ENCODE peak calls at places on chromosomes 6 and 20, in four cellular contexts. A is GM12878, J is K562, U is HepG2. W is an unnamed sample.

GRCh38 chr6:64256483-64256882 is 620.9 kb downstream of the PHF3 start:
- DNase-seq in A (no peak), U (no peak), J (no peak), W (no peak)

GRCh38 chr6:35489995-35490791 is 6.7 kb downstream of the TEAD3 start:
- DNase-seq in A (no peak), J (peak), U (no peak), W (peak)

GRCh38 chr20:33983371-33983770 is 10.3 kb upstream of the RALY start:
- DNase-seq in J (no peak), A (no peak), U (no peak), W (no peak)

GRCh38 chr6:80197474-80197873 is 91.0 kb downstream of the BCKDHB start:
- DNase-seq in U (no peak), J (no peak), A (no peak), W (no peak)

GRCh38 chr6:104638841-104639290 is 220.9 kb downstream of the HACE1 start:
- DNase-seq in U (no peak), A (no peak), J (no peak), W (no peak)

GRCh38 chr6:37262446-37263026 is 4.6 kb upstream of the TMEM217 start:
- DNase-seq in J (no peak), U (no peak), A (no peak), W (no peak)

GRCh38 chr20:56429496-56429895 is 17.4 kb downstream of the CASS4 start:
- DNase-seq in U (no peak), J (peak), A (no peak), W (no peak)

GRCh38 chr20:53642196-53643030 is 48.8 kb upstream of the ZNF217 start:
- DNase-seq in J (peak), U (peak), A (no peak), W (no peak)

GRCh38 chr6:167115054-167115453 is 7.8 kb upstream of the CCR6 start:
- DNase-seq in U (no peak), J (no peak), A (no peak), W (peak)

GRCh38 chr6:44253307-44254101 is 3.8 kb downstream of the SLC35B2 start:
- DNase-seq in U (peak), A (no peak), J (no peak), W (peak)
- TF ChIP-seq USF2 in U (no peak), A (no peak), J (no peak), W (no peak)

GRCh38 chr20:20017852-20018245 is 687 bp downstream of the NAA20 start:
- DNase-seq in U (peak), A (no peak), J (no peak), W (no peak)
- TF ChIP-seq CBFB in U (no peak), A (no peak), J (no peak), W (no peak)

DNA sequence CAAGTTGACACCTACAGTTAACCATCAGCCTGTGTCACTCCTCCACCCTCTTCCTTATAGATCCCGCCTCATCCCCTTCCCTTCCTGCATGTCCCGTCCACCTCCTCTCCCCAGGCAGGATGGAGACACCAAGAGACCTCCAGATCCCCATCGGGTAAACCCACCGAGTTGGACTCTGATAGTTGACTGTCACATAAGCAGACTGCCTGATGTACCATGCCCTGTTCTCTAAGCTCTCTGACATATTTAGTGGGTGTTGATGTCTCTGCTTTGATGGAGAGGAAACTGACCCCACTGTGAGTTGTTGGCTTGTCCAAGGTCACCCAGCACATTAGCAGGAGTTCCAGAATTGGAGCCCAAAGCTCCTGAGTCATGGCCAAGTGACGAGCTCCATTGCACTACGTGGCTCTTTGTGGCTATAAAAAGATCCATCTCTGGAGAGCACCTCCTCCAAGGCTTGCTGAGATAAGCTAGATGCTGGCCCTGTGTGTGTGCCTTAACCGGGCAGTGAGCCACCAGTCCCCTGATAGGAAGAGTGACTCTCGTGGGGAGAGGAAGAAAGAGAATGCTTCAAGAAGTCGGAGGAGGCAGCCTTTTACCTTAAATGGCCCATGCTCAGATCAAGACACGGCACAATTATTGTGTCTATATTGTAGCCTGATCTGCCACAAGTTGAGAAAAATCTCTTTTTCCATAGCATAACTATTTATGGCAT is 236.0 kb upstream of the ECI2 start:
- DNase-seq in U (no peak), A (no peak), J (peak), W (no peak)
- TF ChIP-seq USF2 in U (no peak), A (no peak), J (no peak), W (no peak)

DNA sequence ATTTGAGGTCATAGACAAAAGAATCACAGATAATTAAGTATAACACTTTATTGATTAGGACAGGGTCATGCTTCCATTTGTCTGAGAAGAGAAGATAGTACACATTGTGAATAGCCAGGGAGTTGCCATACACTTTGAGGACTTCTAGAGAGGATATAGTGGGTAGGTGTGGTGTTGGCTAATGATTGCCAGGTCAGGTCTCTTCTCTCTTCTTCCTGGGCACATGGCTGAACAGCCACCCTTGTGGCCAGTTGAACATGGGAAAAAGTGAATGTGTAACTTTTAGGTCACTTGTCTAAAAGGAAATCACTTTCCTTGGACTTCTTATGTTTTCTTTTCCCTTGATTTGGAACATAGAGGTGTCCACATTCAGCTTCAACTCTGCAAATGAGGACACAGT is 772.1 kb upstream of the MAP3K7 start:
- DNase-seq in U (no peak), J (no peak), A (no peak), W (no peak)
- TF ChIP-seq CBFB in U (no peak), J (no peak), A (no peak), W (no peak)

GRCh38 chr20:25173886-25174308 is 21.6 kb upstream of the ENTPD6 start:
- DNase-seq in A (no peak), U (peak), J (no peak), W (no peak)

GRCh38 chr20:25177890-25178321 is 17.6 kb upstream of the ENTPD6 start:
- DNase-seq in J (no peak), U (no peak), A (no peak), W (no peak)

GRCh38 chr20:25176184-25176583 is 19.3 kb upstream of the ENTPD6 start:
- DNase-seq in J (no peak), U (no peak), A (no peak), W (no peak)

GRCh38 chr20:25178563-25179438 is 16.7 kb upstream of the ENTPD6 start:
- DNase-seq in A (no peak), J (peak), U (peak), W (no peak)

DNA sequence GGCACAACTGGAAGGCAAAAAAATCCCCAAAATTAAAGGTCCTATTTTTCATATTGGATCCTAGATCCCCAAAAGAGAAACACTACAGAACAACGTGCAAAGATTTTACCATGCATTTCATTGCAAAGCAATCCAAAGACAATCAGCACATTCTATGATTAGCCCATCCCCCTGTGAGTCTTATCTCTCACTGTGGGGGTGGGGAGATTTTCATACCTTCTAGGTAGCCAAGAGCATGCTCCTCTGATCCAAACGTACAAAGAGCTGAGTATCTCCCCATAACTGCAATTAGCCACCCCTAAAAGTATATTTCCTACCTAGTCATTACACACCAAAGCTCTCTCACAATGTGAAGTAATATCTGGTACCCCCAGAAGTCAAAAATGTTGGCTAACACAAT is 22.2 kb upstream of the ENTPD6 start:
- DNase-seq in U (no peak), A (no peak), J (no peak), W (no peak)
- TF ChIP-seq USF2 in U (no peak), A (no peak), J (no peak), W (no peak)

W was measured in WTC11.